ENCODE peak calls at places on chromosomes 12 and 14, in five cellular contexts. Q is fibroblast of lung; P is psoas muscle; A is CD8-positive, alpha-beta T cell; N is GM23248. B is an unnamed sample.

GRCh38 chr12:117641885-117642284 is 280.5 kb upstream of the NOS1 start:
- DNase-seq in Q (no peak), P (no peak), A (no peak), N (no peak), B (no peak)

GRCh38 chr12:65528127-65528526 is 249.6 kb downstream of the MSRB3 start:
- DNase-seq in Q (no peak), P (no peak), A (no peak), N (no peak), B (no peak)

GRCh38 chr12:110371408-110372055 is 32.0 kb downstream of the ANAPC7 start:
- DNase-seq in Q (no peak), P (no peak), A (no peak), N (no peak), B (no peak)

GRCh38 chr12:115947696-115948062 is 329.8 kb downstream of the MED13L start:
- DNase-seq in Q (no peak), P (no peak), A (no peak), N (no peak), B (no peak)

GRCh38 chr12:47785887-47786661 is 13.0 kb downstream of the SLC48A1 start:
- DNase-seq in Q (peak), P (no peak), A (no peak), N (no peak), B (no peak)

GRCh38 chr14:24162083-24162482 is 1.0 kb downstream of the IRF9 start:
- DNase-seq in Q (no peak), P (no peak), A (no peak), N (peak), B (peak)

GRCh38 chr14:103188691-103189480 is 65.6 kb downstream of the TNFAIP2 start:
- DNase-seq in Q (no peak), P (peak), A (peak), N (peak), B (no peak)

GRCh38 chr14:51356381-51356780 is 116.3 kb downstream of the TMX1 start:
- DNase-seq in Q (no peak), P (no peak), A (no peak), N (no peak), B (no peak)

GRCh38 chr12:31370645-31371620 is 45.0 kb upstream of the SINHCAF start:
- DNase-seq in Q (peak), P (no peak), A (no peak), N (no peak), B (no peak)
- H3K27ac ChIP-seq in Q (no peak), P (peak), A (no peak), N (no peak), B (no peak)

GRCh38 chr12:121535150-121536057 is 45.4 kb downstream of the KDM2B start:
- DNase-seq in Q (no peak), P (no peak), A (no peak), N (no peak), B (no peak)
- H3K27ac ChIP-seq in Q (peak), P (peak), A (peak), N (no peak), B (peak)

DNA sequence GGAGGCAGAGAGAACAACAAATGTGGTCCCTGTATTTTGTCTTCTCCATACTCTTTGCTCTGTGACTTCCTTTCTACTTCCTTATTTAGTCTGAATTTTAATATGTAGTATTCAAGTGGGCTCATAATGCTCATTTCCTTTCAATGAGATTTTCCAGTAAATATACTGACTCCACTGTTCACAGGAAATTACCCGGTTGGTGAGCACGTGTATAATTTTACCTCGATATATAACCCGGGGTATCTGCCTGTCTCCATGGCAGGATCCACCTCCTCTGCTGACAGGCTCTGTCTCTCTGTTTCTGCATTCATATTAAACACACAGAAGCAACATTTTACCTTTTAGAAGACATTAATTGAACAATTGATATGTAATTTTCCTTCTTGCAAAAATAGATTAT is 166.0 kb downstream of the SLC38A4 start:
- DNase-seq in Q (no peak), P (no peak), A (no peak), N (peak), B (no peak)
- H3K27ac ChIP-seq in Q (peak), P (peak), A (no peak), N (peak), B (peak)

GRCh38 chr12:57606821-57607220 is 2.2 kb downstream of the DTX3 start:
- DNase-seq in Q (no peak), P (no peak), A (no peak), N (no peak), B (no peak)

GRCh38 chr12:57606399-57606798 is 1.8 kb downstream of the DTX3 start:
- DNase-seq in Q (no peak), P (no peak), A (no peak), N (no peak), B (no peak)

GRCh38 chr12:57604454-57605307 is at the start of gene DTX3:
- DNase-seq in Q (peak), P (peak), A (peak), N (peak), B (no peak)

GRCh38 chr12:57605308-57606015 is 838 bp downstream of the DTX3 start:
- DNase-seq in Q (no peak), P (no peak), A (no peak), N (peak), B (no peak)

DNA sequence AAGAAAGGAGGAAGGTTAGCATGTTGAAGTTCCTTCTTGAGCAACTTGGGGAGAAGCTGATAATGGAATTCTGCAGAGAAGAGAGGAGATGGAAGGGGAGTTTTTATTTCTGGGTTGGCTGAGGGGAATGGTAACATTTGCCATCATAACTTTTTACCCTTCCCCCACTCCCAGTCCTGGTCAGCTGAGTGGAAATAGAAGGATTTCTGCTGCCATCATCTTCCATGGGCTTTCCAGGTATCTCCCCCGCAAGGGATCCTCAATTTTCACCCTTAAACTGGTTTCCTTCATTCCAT is 1.3 kb downstream of the DTX3 start:
- DNase-seq in Q (no peak), P (no peak), A (no peak), N (no peak), B (no peak)
- H3K27ac ChIP-seq in Q (no peak), P (peak), A (no peak), N (no peak), B (peak)

GRCh38 chr12:82413994-82414393 is 55.7 kb downstream of the METTL25 start:
- DNase-seq in Q (peak), P (no peak), A (no peak), N (no peak), B (no peak)
- H3K27ac ChIP-seq in Q (no peak), P (no peak), A (no peak), N (no peak), B (no peak)

GRCh38 chr14:65168840-65169239 is 66.5 kb upstream of the MAX start:
- DNase-seq in Q (peak), P (no peak), A (no peak), N (peak), B (no peak)

GRCh38 chr14:65170768-65171251 is 68.5 kb upstream of the MAX start:
- DNase-seq in Q (peak), P (peak), A (peak), N (peak), B (no peak)

GRCh38 chr14:65167072-65167645 is 64.8 kb upstream of the MAX start:
- DNase-seq in Q (no peak), P (no peak), A (no peak), N (peak), B (no peak)

GRCh38 chr14:65170318-65170717 is 68.0 kb upstream of the MAX start:
- DNase-seq in Q (no peak), P (no peak), A (no peak), N (no peak), B (no peak)

GRCh38 chr14:65169351-65169750 is 67.0 kb upstream of the MAX start:
- DNase-seq in Q (peak), P (no peak), A (no peak), N (peak), B (no peak)
- H3K27ac ChIP-seq in Q (no peak), P (no peak), A (no peak), N (peak), B (no peak)

GRCh38 chr12:75933136-75933535 is 98.4 kb downstream of the PHLDA1 start:
- DNase-seq in Q (peak), P (no peak), A (no peak), N (peak), B (no peak)
- H3K27ac ChIP-seq in Q (peak), P (no peak), A (no peak), N (peak), B (no peak)

GRCh38 chr12:54262403-54262925 is 17.5 kb downstream of the CBX5 start:
- DNase-seq in Q (peak), P (no peak), A (no peak), N (peak), B (no peak)
- H3K27ac ChIP-seq in Q (peak), P (no peak), A (no peak), N (peak), B (no peak)

B was measured in coronary artery.